ENCODE peak calls at places on chromosomes 12 and 14, in seven cellular contexts. J, H, Z, P, L, R and O are unnamed samples.

GRCh38 chr12:11713202-11713601 is 63.7 kb downstream of the ETV6 start:
- DNase-seq in H (no peak), J (no peak), R (no peak), L (no peak), P (no peak), Z (no peak), O (no peak)

GRCh38 chr12:89782807-89783206 is 74.2 kb upstream of the ATP2B1 start:
- DNase-seq in H (no peak), R (no peak), J (no peak), L (no peak), Z (peak), P (no peak), O (peak)

GRCh38 chr14:84575681-84576080 is 954.3 kb upstream of the FLRT2 start:
- DNase-seq in H (no peak), J (no peak), P (no peak), R (no peak), L (no peak), Z (no peak), O (no peak)

GRCh38 chr14:74973003-74973614 is 17.7 kb upstream of the PGF start:
- DNase-seq in Z (no peak), H (no peak), R (peak), L (no peak), J (peak), P (peak), O (peak)

GRCh38 chr12:121590476-121591143 is 9.8 kb upstream of the KDM2B start:
- DNase-seq in R (peak), J (peak), L (no peak), Z (peak), P (peak), H (no peak), O (peak)

GRCh38 chr12:106581543-106582263 is 1.1 kb upstream of the RFX4 start:
- DNase-seq in P (no peak), R (peak), J (no peak), Z (no peak), H (no peak), L (no peak), O (no peak)

GRCh38 chr12:79451988-79452387 is 238.8 kb downstream of the PAWR start:
- DNase-seq in J (peak), R (peak), Z (peak), L (no peak), P (no peak), H (peak), O (peak)

GRCh38 chr12:68348419-68348818 is 16.3 kb upstream of the MDM1 start:
- DNase-seq in Z (no peak), H (no peak), R (no peak), L (no peak), P (no peak), J (no peak), O (no peak)

GRCh38 chr12:74337951-74338350 is 199.7 kb upstream of the ATXN7L3B start:
- DNase-seq in Z (peak), H (peak), R (peak), L (no peak), P (no peak), J (no peak), O (peak)

GRCh38 chr12:116498471-116498870 is 60.7 kb upstream of the MAP1LC3B2 start:
- DNase-seq in J (no peak), P (no peak), R (peak), Z (no peak), L (no peak), H (no peak), O (no peak)

GRCh38 chr14:69877492-69877891 is 1.7 kb upstream of the SMOC1 start:
- DNase-seq in R (peak), P (peak), H (peak), Z (peak), J (no peak), L (no peak), O (peak)

GRCh38 chr12:4734625-4735196 is 14.5 kb downstream of the GALNT8 start:
- DNase-seq in J (no peak), R (no peak), Z (no peak), L (no peak), P (no peak), H (no peak), O (no peak)

GRCh38 chr12:105322070-105322469 is 8.4 kb upstream of the C12orf75 start:
- DNase-seq in Z (no peak), L (no peak), J (no peak), R (no peak), P (no peak), H (no peak), O (no peak)

GRCh38 chr14:88195676-88196075 is 127.4 kb downstream of the KCNK10 start:
- DNase-seq in L (no peak), Z (no peak), P (no peak), R (no peak), J (no peak), H (no peak), O (no peak)

GRCh38 chr12:66044731-66045130 is 85.8 kb downstream of the LLPH start:
- DNase-seq in J (no peak), Z (peak), H (peak), P (no peak), R (peak), L (no peak), O (peak)
- TF ChIP-seq CTCF in J (no peak), Z (no peak), H (no peak), P (no peak), R (peak), L (no peak), O (no peak)

GRCh38 chr12:203462-204260 is 10.3 kb downstream of the SLC6A12 start:
- DNase-seq in R (peak), L (no peak), P (no peak), Z (no peak), J (no peak), H (peak), O (no peak)

GRCh38 chr12:202081-202731 is 11.8 kb downstream of the SLC6A12 start:
- DNase-seq in H (no peak), L (no peak), P (no peak), Z (no peak), R (no peak), J (no peak), O (peak)

GRCh38 chr12:198708-199107 is 15.2 kb downstream of the SLC6A12 start:
- DNase-seq in H (no peak), J (no peak), L (no peak), Z (no peak), P (no peak), R (no peak), O (no peak)

GRCh38 chr12:203074-203461 is 10.9 kb downstream of the SLC6A12 start:
- DNase-seq in L (no peak), R (no peak), Z (no peak), P (no peak), H (no peak), J (no peak), O (no peak)

DNA sequence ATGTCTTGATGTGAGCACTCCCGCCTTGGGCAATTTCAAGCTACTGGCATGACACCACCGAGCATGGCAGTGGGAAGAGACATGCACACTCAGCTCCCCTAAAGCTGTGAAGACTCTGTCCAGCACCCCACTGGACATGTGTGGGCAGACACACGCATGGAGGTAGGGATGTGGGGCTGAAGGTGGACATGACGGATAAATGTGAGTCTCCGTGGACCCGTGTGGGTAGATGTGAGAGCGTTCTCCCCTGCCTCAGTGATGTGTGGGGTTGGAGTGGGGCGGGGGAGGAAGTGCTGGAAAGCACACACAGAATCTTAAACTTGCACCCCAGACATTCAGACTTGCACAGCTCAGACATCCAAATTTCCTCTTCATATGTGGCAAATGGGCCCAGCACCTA is 12.6 kb downstream of the SLC6A12 start:
- DNase-seq in H (no peak), P (no peak), L (no peak), J (no peak), R (no peak), Z (no peak), O (no peak)
- H3K4me3 ChIP-seq in H (no peak), P (no peak), L (no peak), J (no peak), R (no peak), Z (no peak), O (no peak)

GRCh38 chr14:60085085-60085484 is 6.6 kb upstream of the PCNX4 start:
- DNase-seq in L (no peak), H (no peak), Z (peak), R (peak), J (no peak), P (peak), O (peak)

GRCh38 chr14:60085693-60086092 is 6.0 kb upstream of the PCNX4 start:
- DNase-seq in Z (no peak), L (no peak), R (no peak), P (no peak), J (no peak), H (no peak), O (no peak)

DNA sequence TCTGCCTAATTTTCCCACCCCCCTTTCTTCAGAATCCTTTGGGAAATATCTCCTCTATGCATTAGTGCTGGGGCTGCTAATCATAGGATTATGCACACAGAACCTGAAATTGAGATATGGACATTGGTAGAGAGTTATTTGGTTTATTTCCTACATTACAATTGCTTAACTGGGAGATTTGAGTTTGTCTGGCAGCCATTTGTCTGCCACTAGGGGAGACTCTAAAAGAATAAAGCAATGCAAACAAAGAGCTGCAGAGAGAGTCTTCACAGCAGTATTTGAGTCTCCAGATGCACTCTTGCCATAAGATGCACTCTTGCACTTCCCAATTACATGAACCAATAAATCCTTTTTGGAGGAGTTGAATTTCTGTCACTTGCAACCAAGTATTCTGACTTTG is 12.0 kb upstream of the PCNX4 start:
- DNase-seq in P (no peak), Z (no peak), L (no peak), H (no peak), J (no peak), R (no peak), O (no peak)
- TF ChIP-seq CTCF in P (no peak), Z (no peak), L (peak), H (no peak), J (no peak), R (peak), O (peak)

DNA sequence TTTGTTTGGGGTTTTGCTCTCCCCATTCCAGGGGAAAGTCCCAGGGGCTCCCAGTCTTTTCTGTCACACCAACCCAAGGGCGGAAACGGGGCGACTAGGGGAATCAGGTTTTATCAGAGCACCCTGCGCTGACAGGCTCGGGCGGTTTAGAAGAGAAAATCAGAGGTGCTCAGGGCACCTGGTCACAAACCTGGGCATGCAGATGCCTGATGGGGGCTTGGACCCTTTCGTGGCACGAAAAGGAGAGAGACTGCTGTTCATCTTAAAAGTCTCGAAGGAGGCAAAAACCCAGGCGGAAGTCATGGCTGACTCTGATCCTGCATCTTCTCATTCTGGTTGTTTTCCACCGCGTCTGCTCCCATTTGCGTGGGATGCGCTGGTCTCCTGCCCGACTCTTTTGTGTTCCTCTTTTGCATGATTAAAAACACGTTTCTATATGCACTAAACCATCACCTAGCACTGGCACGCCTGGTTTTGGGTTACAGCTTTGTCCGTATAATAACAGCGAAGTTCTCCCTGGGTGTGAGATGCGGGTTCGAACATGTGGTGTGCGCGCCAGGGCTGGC is 13.2 kb downstream of the OTX2 start:
- DNase-seq in R (no peak), L (no peak), H (no peak), J (no peak), Z (no peak), P (no peak), O (no peak)
- H3K4me3 ChIP-seq in R (no peak), L (no peak), H (no peak), J (no peak), Z (no peak), P (no peak), O (no peak)

GRCh38 chr12:29671742-29672141 is 112.0 kb downstream of the TMTC1 start:
- DNase-seq in P (no peak), Z (no peak), H (no peak), L (no peak), J (no peak), R (no peak), O (no peak)

GRCh38 chr12:29676676-29677075 is 107.1 kb downstream of the TMTC1 start:
- DNase-seq in R (peak), Z (no peak), P (no peak), J (no peak), H (no peak), L (no peak), O (no peak)

GRCh38 chr12:29673346-29673745 is 110.4 kb downstream of the TMTC1 start:
- DNase-seq in R (peak), Z (peak), P (no peak), H (no peak), J (no peak), L (no peak), O (peak)

GRCh38 chr12:29672580-29672979 is 111.2 kb downstream of the TMTC1 start:
- DNase-seq in P (no peak), L (no peak), R (no peak), J (no peak), H (no peak), Z (no peak), O (no peak)

DNA sequence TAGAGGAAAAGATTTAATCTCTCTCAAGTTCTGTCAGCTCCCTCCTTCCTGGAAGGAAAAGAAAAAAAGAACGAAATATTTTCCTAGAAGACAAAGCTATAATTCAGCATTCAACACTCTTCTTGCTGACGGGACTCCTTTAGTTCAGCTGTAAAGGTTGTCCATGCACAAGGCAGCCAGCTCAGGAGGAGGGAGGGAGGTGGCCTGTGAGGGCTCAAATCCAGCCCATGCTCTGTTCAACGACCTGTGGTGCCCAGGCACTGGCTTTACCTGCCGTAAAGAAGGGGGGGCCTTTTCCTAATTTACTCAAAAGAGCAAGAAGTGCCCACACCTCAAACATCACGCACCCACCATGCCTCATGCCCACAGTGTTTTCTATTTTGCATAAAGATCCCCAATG is 109.3 kb downstream of the TMTC1 start:
- DNase-seq in P (no peak), J (no peak), L (no peak), H (no peak), Z (no peak), R (no peak), O (no peak)
- TF ChIP-seq CTCF in P (no peak), J (no peak), L (no peak), H (no peak), Z (no peak), R (no peak), O (no peak)

DNA sequence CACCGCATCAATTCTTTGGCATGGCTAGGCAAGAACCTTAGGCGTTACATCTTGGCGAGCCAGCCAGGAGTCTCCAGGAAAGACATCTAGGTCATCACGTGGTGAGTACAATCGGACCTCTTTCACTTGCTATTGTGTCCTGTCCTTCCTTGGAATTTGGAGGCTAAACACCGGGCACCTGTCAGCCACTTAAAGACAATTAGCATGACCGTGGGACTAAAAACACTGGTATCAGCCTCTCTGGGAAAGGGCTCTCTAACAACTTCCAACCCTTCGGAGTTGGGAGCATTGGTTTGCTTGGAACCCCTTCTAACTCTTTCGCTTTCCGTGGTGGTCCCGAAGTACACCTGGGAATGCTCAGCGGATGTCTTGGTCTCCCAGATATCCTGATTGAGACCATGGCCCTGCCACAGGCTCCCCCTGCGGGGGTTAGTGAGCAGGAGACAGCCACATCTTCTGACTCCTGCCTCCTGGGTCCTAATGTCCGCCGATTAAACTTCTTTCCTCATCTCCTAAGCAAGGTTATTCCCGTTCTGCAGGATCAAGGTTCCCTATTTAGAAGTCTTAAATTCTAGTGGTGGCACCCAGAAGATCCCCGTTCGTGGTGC is 971.7 kb downstream of the FSCB start:
- DNase-seq in Z (no peak), P (no peak), H (no peak), J (no peak), R (no peak), L (no peak), O (no peak)
- H3K4me3 ChIP-seq in Z (no peak), P (no peak), H (no peak), J (no peak), R (no peak), L (no peak), O (no peak)

GRCh38 chr14:62439210-62439609 is 606.0 kb downstream of the KCNH5 start:
- DNase-seq in H (no peak), L (no peak), P (no peak), J (no peak), R (no peak), Z (no peak), O (no peak)

GRCh38 chr14:62445570-62445969 is 599.7 kb downstream of the KCNH5 start:
- DNase-seq in P (no peak), R (no peak), H (no peak), J (no peak), L (no peak), Z (no peak), O (no peak)

DNA sequence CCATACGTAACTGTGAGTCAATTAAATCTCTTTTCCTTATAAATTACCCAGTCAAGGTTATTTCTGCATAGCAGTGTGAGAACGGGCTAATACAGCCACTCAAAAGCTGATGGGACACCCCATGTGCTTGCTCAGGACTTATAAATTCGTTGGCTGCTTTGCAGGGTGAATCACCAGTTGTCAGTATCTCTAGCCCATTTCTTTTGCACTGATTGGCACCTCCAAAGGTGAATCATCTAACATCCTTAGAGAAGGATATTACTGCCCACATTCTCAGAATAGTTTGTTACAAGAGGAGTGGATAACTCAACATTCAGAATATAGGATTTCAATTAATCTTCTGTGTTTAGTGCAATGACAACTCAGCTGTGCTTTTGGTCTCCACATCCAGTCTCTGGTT is 601.5 kb downstream of the KCNH5 start:
- DNase-seq in P (no peak), Z (peak), H (no peak), J (no peak), L (no peak), R (no peak), O (peak)
- TF ChIP-seq CTCF in P (no peak), Z (no peak), H (no peak), J (no peak), L (no peak), R (no peak), O (no peak)

GRCh38 chr12:109156586-109156985 is 40.2 kb downstream of the ACACB start:
- DNase-seq in R (no peak), H (no peak), Z (no peak), P (no peak), L (no peak), J (no peak), O (no peak)
- H3K4me3 ChIP-seq in R (no peak), H (no peak), Z (no peak), P (no peak), L (no peak), J (no peak), O (no peak)